ENCODE peak calls at places on chromosomes 1 and 21, in six cellular contexts. H is posterior vena cava; A is tibial artery; T is stimulated activated CD8-positive, alpha-beta memory T cell treated with anti-CD3 and anti-CD28 coated beads, Interleukin-15, amount 100 ng/mL, for 4 hours; B is RCC 7860; W is H9. E is an unnamed sample.
A peak's percentile ranks its signal among the peaks of the same experiment; 100 is the strongest.

GRCh38 chr1:223319913-223320600 is 43.9 kb downstream of the SUSD4 start:
- DNase-seq in H (no peak), A (no peak), T (no peak), B (no peak), W (peak; percentile 40), E (no peak)

GRCh38 chr1:200483491-200484143 is 73.8 kb upstream of the ZNF281 start:
- DNase-seq in H (no peak), A (no peak), T (peak; percentile 16), B (peak; percentile 98), W (peak; percentile 55), E (peak; percentile 100)

GRCh38 chr21:33078907-33079582 is 9.1 kb downstream of the OLIG1 start:
- DNase-seq in H (no peak), A (no peak), T (peak; percentile 7), B (peak; percentile 84), W (no peak), E (peak; percentile 54)

GRCh38 chr1:157140068-157140588 is 1.9 kb upstream of the ETV3 start:
- DNase-seq in H (no peak), A (no peak), T (no peak), B (no peak), W (no peak), E (no peak)

GRCh38 chr1:183191833-183192232 is 5.8 kb downstream of the LAMC2 start:
- DNase-seq in H (no peak), A (no peak), T (no peak), B (peak; percentile 91), W (no peak), E (peak; percentile 74)

GRCh38 chr1:24142546-24143431 is at the start of gene IL22RA1:
- DNase-seq in H (peak; percentile 75), A (peak; percentile 51), T (no peak), B (no peak), W (no peak), E (peak; percentile 84)

GRCh38 chr1:4108341-4108740 is 208.3 kb upstream of the C1orf174 start:
- DNase-seq in H (peak; percentile 73), A (peak; percentile 23), T (no peak), B (no peak), W (no peak), E (no peak)

GRCh38 chr1:61692155-61692783 is 32.7 kb downstream of the TM2D1 start:
- DNase-seq in H (no peak), A (no peak), T (no peak), B (no peak), W (no peak), E (no peak)

GRCh38 chr1:192907545-192908243 is 98.9 kb downstream of the RGS2 start:
- DNase-seq in H (no peak), A (no peak), T (no peak), B (no peak), W (no peak), E (peak; percentile 57)

GRCh38 chr1:116986531-116987255 is 14.9 kb upstream of the CD101 start:
- DNase-seq in H (no peak), A (no peak), T (no peak), B (no peak), W (peak; percentile 36), E (no peak)

GRCh38 chr21:25647632-25648031 is 8.6 kb downstream of the JAM2 start:
- DNase-seq in H (no peak), A (no peak), T (no peak), B (no peak), W (no peak), E (no peak)

GRCh38 chr1:204834329-204834728 is 36.3 kb upstream of the NFASC start:
- DNase-seq in H (no peak), A (no peak), T (no peak), B (no peak), W (peak; percentile 58), E (no peak)

GRCh38 chr1:7120863-7121621 is 335.8 kb downstream of the CAMTA1 start:
- DNase-seq in H (no peak), A (no peak), T (no peak), B (no peak), W (no peak), E (no peak)

GRCh38 chr1:234866007-234866866 is 256.3 kb upstream of the IRF2BP2 start:
- DNase-seq in H (peak; percentile 84), A (peak; percentile 77), T (no peak), B (peak; percentile 98), W (no peak), E (peak; percentile 91)

GRCh38 chr1:38166461-38166860 is 119.9 kb upstream of the POU3F1 start:
- DNase-seq in H (no peak), A (no peak), T (no peak), B (no peak), W (no peak), E (peak; percentile 33)

GRCh38 chr21:18899261-18899660 is 495.7 kb upstream of the TMPRSS15 start:
- DNase-seq in H (no peak), A (no peak), T (no peak), B (no peak), W (no peak), E (no peak)

GRCh38 chr1:93488222-93488621 is 40.3 kb downstream of the FNBP1L start:
- DNase-seq in H (no peak), A (no peak), T (no peak), B (no peak), W (no peak), E (no peak)

GRCh38 chr1:112544753-112545152 is 36.0 kb downstream of the WNT2B start:
- DNase-seq in H (no peak), A (no peak), T (no peak), B (peak; percentile 36), W (no peak), E (no peak)

GRCh38 chr1:159881930-159882839 is 17.8 kb downstream of the CFAP45 start:
- DNase-seq in H (peak; percentile 89), A (no peak), T (no peak), B (peak; percentile 100), W (no peak), E (peak; percentile 95)

GRCh38 chr1:4482526-4482925 is 171.9 kb upstream of the AJAP1 start:
- DNase-seq in H (peak; percentile 70), A (peak; percentile 59), T (no peak), B (no peak), W (no peak), E (no peak)

GRCh38 chr1:239268007-239268406 is 118.4 kb upstream of the CHRM3 start:
- DNase-seq in H (no peak), A (no peak), T (no peak), B (no peak), W (no peak), E (no peak)

GRCh38 chr1:9728451-9729295 is 77.1 kb downstream of the PIK3CD start:
- DNase-seq in H (peak; percentile 50), A (no peak), T (no peak), B (no peak), W (no peak), E (no peak)

GRCh38 chr1:118984086-118984989 is 3.8 kb downstream of the TBX15 start:
- DNase-seq in H (no peak), A (peak; percentile 81), T (no peak), B (no peak), W (peak; percentile 86), E (no peak)

GRCh38 chr1:87508247-87508646 is 179.6 kb downstream of the LMO4 start:
- DNase-seq in H (no peak), A (no peak), T (no peak), B (no peak), W (no peak), E (no peak)

GRCh38 chr1:78492376-78492950 is 1.7 kb downstream of the PTGFR start:
- DNase-seq in H (peak; percentile 74), A (peak; percentile 77), T (no peak), B (no peak), W (no peak), E (no peak)

GRCh38 chr1:24963943-24964677 is 34.0 kb upstream of the RUNX3 start:
- DNase-seq in H (peak; percentile 60), A (no peak), T (no peak), B (no peak), W (no peak), E (no peak)

GRCh38 chr1:106975944-106976343 is 80.5 kb upstream of the PRMT6 start:
- DNase-seq in H (no peak), A (no peak), T (no peak), B (no peak), W (peak; percentile 29), E (no peak)

GRCh38 chr1:177490240-177490639 is 319.5 kb downstream of the BRINP2 start:
- DNase-seq in H (no peak), A (no peak), T (no peak), B (no peak), W (no peak), E (no peak)

GRCh38 chr1:34362949-34363348 is 186.2 kb downstream of the C1orf94 start:
- DNase-seq in H (no peak), A (no peak), T (no peak), B (no peak), W (peak; percentile 12), E (no peak)

GRCh38 chr21:35925497-35925896 is 134.8 kb downstream of the SETD4 start:
- DNase-seq in H (no peak), A (no peak), T (no peak), B (peak; percentile 72), W (no peak), E (peak; percentile 16)

GRCh38 chr21:22791986-22792560 is 1793.9 kb downstream of the NCAM2 start:
- DNase-seq in H (no peak), A (no peak), T (no peak), B (no peak), W (no peak), E (peak; percentile 22)

GRCh38 chr1:156054500-156055342 is at the start of gene LAMTOR2:
- DNase-seq in H (peak; percentile 99), A (peak; percentile 99), T (peak; percentile 94), B (peak; percentile 94), W (peak; percentile 98), E (peak; percentile 98)

GRCh38 chr1:34320081-34320480 is 143.4 kb downstream of the C1orf94 start:
- DNase-seq in H (no peak), A (no peak), T (no peak), B (no peak), W (no peak), E (no peak)

GRCh38 chr1:54575161-54575560 is 27.1 kb downstream of the ACOT11 start:
- DNase-seq in H (no peak), A (no peak), T (no peak), B (no peak), W (no peak), E (no peak)

GRCh38 chr1:51313268-51313852 is 17.0 kb downstream of the TTC39A start:
- DNase-seq in H (peak; percentile 52), A (no peak), T (no peak), B (peak; percentile 11), W (peak; percentile 67), E (no peak)

GRCh38 chr1:82515650-82516049 is 714.9 kb downstream of the ADGRL2 start:
- DNase-seq in H (no peak), A (no peak), T (no peak), B (no peak), W (no peak), E (no peak)

GRCh38 chr1:183096889-183097288 is 73.7 kb downstream of the LAMC1 start:
- DNase-seq in H (no peak), A (no peak), T (no peak), B (no peak), W (no peak), E (no peak)